ENCODE peak calls at places on chromosome 1, in seven cellular contexts. G is lung; M is breast epithelium; U is cardiac muscle cell; Q is naive thymus-derived CD4-positive, alpha-beta T cell; P is fibroblast of lung; C is uterus. E is an unnamed sample.

GRCh38 chr1:224406216-224406615 is 28.4 kb downstream of the WDR26 start:
- DNase-seq in G (no peak), M (no peak), U (no peak), Q (no peak), P (no peak), C (no peak), E (no peak)

GRCh38 chr1:27299385-27300252 is 22.3 kb upstream of the TMEM222 start:
- DNase-seq in G (peak), M (peak), U (peak), Q (no peak), P (peak), C (peak), E (peak)

GRCh38 chr1:218324226-218324580 is 20.9 kb upstream of the TGFB2 start:
- DNase-seq in G (no peak), M (no peak), U (no peak), Q (no peak), P (no peak), C (no peak), E (no peak)

GRCh38 chr1:87685366-87686136 is 356.9 kb downstream of the LMO4 start:
- DNase-seq in G (no peak), M (no peak), U (peak), Q (no peak), P (peak), C (no peak), E (no peak)

GRCh38 chr1:49106438-49106837 is 329.7 kb upstream of the BEND5 start:
- DNase-seq in G (no peak), M (no peak), U (no peak), Q (no peak), P (no peak), C (no peak), E (no peak)

GRCh38 chr1:1083181-1084027 is 9.3 kb upstream of the RNF223 start:
- DNase-seq in G (no peak), M (no peak), U (no peak), Q (no peak), P (no peak), C (peak), E (no peak)

GRCh38 chr1:156677616-156678596 is 699 bp upstream of the NES start:
- DNase-seq in G (no peak), M (peak), U (peak), Q (no peak), P (peak), C (peak), E (peak)

GRCh38 chr1:221045842-221046831 is 166.9 kb downstream of the HLX start:
- DNase-seq in G (no peak), M (no peak), U (no peak), Q (no peak), P (peak), C (no peak), E (no peak)

GRCh38 chr1:116483481-116484309 is 87.1 kb downstream of the CD58 start:
- DNase-seq in G (peak), M (no peak), U (peak), Q (no peak), P (no peak), C (no peak), E (peak)

GRCh38 chr1:206012086-206012859 is 9.1 kb upstream of the RAB7B start:
- DNase-seq in G (peak), M (no peak), U (no peak), Q (peak), P (no peak), C (no peak), E (peak)

GRCh38 chr1:30190481-30191153 is 532.8 kb downstream of the MATN1 start:
- DNase-seq in G (peak), M (no peak), U (no peak), Q (no peak), P (no peak), C (no peak), E (no peak)

GRCh38 chr1:203144661-203145060 is 17.1 kb downstream of the ADORA1 start:
- DNase-seq in G (no peak), M (peak), U (peak), Q (no peak), P (no peak), C (no peak), E (no peak)

GRCh38 chr1:219885680-219886079 is 42.7 kb downstream of the SLC30A10 start:
- DNase-seq in G (no peak), M (no peak), U (no peak), Q (no peak), P (no peak), C (no peak), E (no peak)

GRCh38 chr1:8902765-8903164 is 24.3 kb upstream of the ENO1 start:
- DNase-seq in G (no peak), M (no peak), U (peak), Q (no peak), P (no peak), C (no peak), E (no peak)
- H3K27ac ChIP-seq in G (no peak), M (peak), U (no peak), Q (no peak), P (no peak), C (no peak), E (no peak)

DNA sequence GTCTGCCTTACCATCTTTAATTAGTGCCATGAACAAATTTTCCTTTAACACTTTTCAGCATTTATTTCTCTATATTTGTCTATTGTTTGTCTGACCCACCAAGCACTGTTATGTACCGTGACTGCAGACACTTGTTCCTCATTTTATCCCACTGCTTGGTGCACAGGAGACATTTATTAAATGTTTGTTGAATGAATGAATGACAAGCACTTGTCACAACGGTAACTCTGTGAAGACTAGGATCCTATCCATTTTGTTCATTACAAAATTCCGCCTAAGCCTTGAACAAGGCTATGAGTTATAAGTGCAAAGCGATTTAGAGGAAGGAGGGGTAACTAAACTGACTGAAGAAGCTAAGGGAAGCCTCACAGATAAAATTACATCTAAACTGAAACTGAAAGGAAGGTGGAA is 379 bp upstream of the STRIP1 start:
- DNase-seq in G (no peak), M (no peak), U (no peak), Q (no peak), P (no peak), C (no peak), E (no peak)
- H3K27ac ChIP-seq in G (peak), M (peak), U (peak), Q (peak), P (peak), C (peak), E (peak)

GRCh38 chr1:14597343-14598006 is 1.0 kb upstream of the KAZN start:
- DNase-seq in G (no peak), M (no peak), U (peak), Q (no peak), P (no peak), C (no peak), E (no peak)
- H3K27ac ChIP-seq in G (no peak), M (no peak), U (no peak), Q (no peak), P (no peak), C (no peak), E (no peak)

GRCh38 chr1:59142663-59143487 is 154.0 kb upstream of the FGGY start:
- DNase-seq in G (no peak), M (no peak), U (peak), Q (no peak), P (peak), C (peak), E (no peak)
- H3K27ac ChIP-seq in G (peak), M (no peak), U (no peak), Q (no peak), P (peak), C (peak), E (peak)

GRCh38 chr1:10629091-10629815 is 154.5 kb downstream of the PEX14 start:
- DNase-seq in G (no peak), M (no peak), U (no peak), Q (no peak), P (no peak), C (peak), E (no peak)
- H3K27ac ChIP-seq in G (no peak), M (peak), U (peak), Q (no peak), P (no peak), C (peak), E (peak)

GRCh38 chr1:172323666-172324065 is 96.8 kb upstream of the C1orf105 start:
- DNase-seq in G (no peak), M (no peak), U (peak), Q (no peak), P (peak), C (no peak), E (no peak)

GRCh38 chr1:172322219-172323061 is 98.0 kb upstream of the C1orf105 start:
- DNase-seq in G (peak), M (peak), U (peak), Q (no peak), P (peak), C (peak), E (peak)

GRCh38 chr1:172321429-172321828 is 99.1 kb upstream of the C1orf105 start:
- DNase-seq in G (no peak), M (no peak), U (peak), Q (no peak), P (peak), C (no peak), E (no peak)

GRCh38 chr1:172325562-172325961 is 94.9 kb upstream of the C1orf105 start:
- DNase-seq in G (no peak), M (no peak), U (peak), Q (no peak), P (peak), C (no peak), E (no peak)

GRCh38 chr1:172320723-172321122 is 99.8 kb upstream of the C1orf105 start:
- DNase-seq in G (no peak), M (no peak), U (peak), Q (no peak), P (peak), C (peak), E (no peak)
- H3K27ac ChIP-seq in G (peak), M (peak), U (no peak), Q (no peak), P (peak), C (peak), E (peak)

GRCh38 chr1:63643926-63644325 is 50.7 kb downstream of the PGM1 start:
- DNase-seq in G (no peak), M (no peak), U (no peak), Q (no peak), P (no peak), C (no peak), E (no peak)
- H3K27ac ChIP-seq in G (no peak), M (peak), U (peak), Q (no peak), P (no peak), C (no peak), E (peak)

GRCh38 chr1:209249280-209249670 is 334.2 kb upstream of the CAMK1G start:
- DNase-seq in G (no peak), M (no peak), U (no peak), Q (no peak), P (no peak), C (no peak), E (no peak)
- H3K27ac ChIP-seq in G (no peak), M (no peak), U (peak), Q (no peak), P (no peak), C (peak), E (no peak)

GRCh38 chr1:227330709-227331108 is 12.4 kb upstream of the CDC42BPA start:
- DNase-seq in G (no peak), M (no peak), U (no peak), Q (no peak), P (no peak), C (no peak), E (no peak)

GRCh38 chr1:227325195-227325594 is 6.9 kb upstream of the CDC42BPA start:
- DNase-seq in G (no peak), M (no peak), U (no peak), Q (no peak), P (no peak), C (no peak), E (no peak)

GRCh38 chr1:227328405-227329019 is 10.2 kb upstream of the CDC42BPA start:
- DNase-seq in G (no peak), M (no peak), U (no peak), Q (no peak), P (no peak), C (no peak), E (no peak)

GRCh38 chr1:227333423-227333822 is 15.1 kb upstream of the CDC42BPA start:
- DNase-seq in G (no peak), M (no peak), U (no peak), Q (no peak), P (no peak), C (no peak), E (no peak)

GRCh38 chr1:227330279-227330678 is 12.0 kb upstream of the CDC42BPA start:
- DNase-seq in G (no peak), M (no peak), U (no peak), Q (no peak), P (no peak), C (no peak), E (no peak)
- H3K27ac ChIP-seq in G (no peak), M (no peak), U (no peak), Q (no peak), P (no peak), C (no peak), E (no peak)

DNA sequence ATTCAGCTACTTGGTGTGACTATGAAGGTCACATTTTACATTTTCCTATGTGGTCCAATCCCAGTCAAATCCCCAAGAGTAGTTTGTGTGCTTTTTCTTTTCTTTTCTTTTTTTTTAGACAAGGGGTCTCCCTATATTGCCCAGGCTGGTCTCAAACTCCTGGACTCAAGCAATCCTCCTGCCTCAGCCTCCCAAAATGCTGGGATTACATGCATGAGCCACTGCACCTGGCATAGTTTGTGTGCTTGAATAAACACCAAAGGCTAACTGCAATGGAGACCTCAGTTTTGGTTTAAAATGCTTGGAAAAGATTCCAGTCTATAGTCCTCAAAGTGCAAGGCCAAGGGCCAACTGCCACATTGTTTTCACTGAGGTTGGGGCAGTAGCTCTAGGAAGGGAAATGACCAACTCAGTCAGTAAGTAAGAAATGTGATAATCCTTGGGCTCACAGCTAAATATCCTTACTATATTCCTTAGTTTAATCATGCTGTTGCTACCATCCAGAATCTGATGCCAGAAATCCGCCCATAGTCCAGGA is 38.6 kb downstream of the EIF2B3 start:
- DNase-seq in G (no peak), M (no peak), U (no peak), Q (no peak), P (no peak), C (no peak), E (no peak)
- H3K27ac ChIP-seq in G (peak), M (peak), U (no peak), Q (no peak), P (peak), C (peak), E (peak)